ENCODE peak calls at places on chromosome 20, in seven cellular contexts. F, A, G, Z, T, C and D are unnamed samples. For H3K4me1, the result is how much of the 10 kb centered on the place peaks cover.

GRCh38 chr20:6122873-6123649 is at the start of gene FERMT1:
- DNase-seq in F (peak), A (peak), G (peak), Z (peak), T (peak), C (no peak), D (no peak)

GRCh38 chr20:63379296-63379695 is 18.1 kb upstream of the CHRNA4 start:
- DNase-seq in F (no peak), A (no peak), G (no peak), Z (no peak), T (no peak), C (no peak), D (no peak)

GRCh38 chr20:12175538-12175937 is 257.8 kb downstream of the BTBD3 start:
- DNase-seq in F (no peak), A (no peak), G (no peak), Z (no peak), T (no peak), C (no peak), D (no peak)

GRCh38 chr20:36273414-36274247 is 32.5 kb upstream of the DLGAP4 start:
- DNase-seq in F (peak), A (no peak), G (no peak), Z (no peak), T (peak), C (no peak), D (no peak)

GRCh38 chr20:10921491-10922010 is 247.8 kb upstream of the JAG1 start:
- DNase-seq in F (no peak), A (no peak), G (no peak), Z (no peak), T (no peak), C (no peak), D (no peak)

GRCh38 chr20:37504404-37505096 is 16.5 kb upstream of the NNAT start:
- DNase-seq in F (no peak), A (no peak), G (no peak), Z (no peak), T (no peak), C (no peak), D (no peak)

GRCh38 chr20:4961746-4962145 is 39.6 kb downstream of the SLC23A2 start:
- DNase-seq in F (no peak), A (no peak), G (peak), Z (no peak), T (no peak), C (no peak), D (no peak)

GRCh38 chr20:64188682-64189529 is 24.7 kb downstream of the MYT1 start:
- DNase-seq in F (peak), A (no peak), G (no peak), Z (no peak), T (peak), C (no peak), D (no peak)

GRCh38 chr20:5981139-5981538 is 30.7 kb downstream of the MCM8 start:
- DNase-seq in F (no peak), A (no peak), G (no peak), Z (no peak), T (no peak), C (no peak), D (no peak)

GRCh38 chr20:3712279-3712873 is at the start of gene SIGLEC1:
- DNase-seq in F (peak), A (no peak), G (peak), Z (no peak), T (no peak), C (peak), D (peak)

GRCh38 chr20:19265646-19266374 is 53.4 kb downstream of the SLC24A3 start:
- DNase-seq in F (no peak), A (no peak), G (no peak), Z (no peak), T (no peak), C (no peak), D (no peak)

GRCh38 chr20:53782612-53783246 is 189.1 kb upstream of the ZNF217 start:
- DNase-seq in F (no peak), A (no peak), G (no peak), Z (no peak), T (no peak), C (no peak), D (no peak)

GRCh38 chr20:46157625-46158024 is 39.5 kb downstream of the CD40 start:
- DNase-seq in F (no peak), A (no peak), G (no peak), Z (no peak), T (no peak), C (no peak), D (no peak)

GRCh38 chr20:11564491-11564890 is 353.2 kb upstream of the BTBD3 start:
- DNase-seq in F (no peak), A (no peak), G (no peak), Z (no peak), T (no peak), C (no peak), D (no peak)

GRCh38 chr20:39691151-39691862 is 729.2 kb downstream of the DHX35 start:
- DNase-seq in F (no peak), A (no peak), G (no peak), Z (no peak), T (no peak), C (no peak), D (no peak)

GRCh38 chr20:5073154-5074049 is 46.4 kb downstream of the PCNA start:
- DNase-seq in F (peak), A (peak), G (peak), Z (peak), T (peak), C (peak), D (peak)

GRCh38 chr20:59933296-59933848 is at the start of gene SYCP2:
- DNase-seq in F (peak), A (peak), G (peak), Z (peak), T (no peak), C (no peak), D (peak)

GRCh38 chr20:34461779-34462087 is 54.5 kb upstream of the DYNLRB1 start:
- DNase-seq in F (no peak), A (no peak), G (no peak), Z (no peak), T (no peak), C (no peak), D (no peak)

GRCh38 chr20:11170565-11170964 is 496.8 kb upstream of the JAG1 start:
- DNase-seq in F (no peak), A (no peak), G (no peak), Z (no peak), T (no peak), C (no peak), D (no peak)

GRCh38 chr20:49132995-49133451 is 55.1 kb downstream of the STAU1 start:
- DNase-seq in F (peak), A (no peak), G (peak), Z (no peak), T (peak), C (no peak), D (no peak)

GRCh38 chr20:45873409-45874116 is 7.5 kb upstream of the ZSWIM1 start:
- DNase-seq in F (no peak), A (no peak), G (no peak), Z (no peak), T (no peak), C (no peak), D (no peak)

GRCh38 chr20:59481082-59482018 is 123.0 kb upstream of the PHACTR3 start:
- DNase-seq in F (no peak), A (no peak), G (no peak), Z (no peak), T (no peak), C (no peak), D (peak)

GRCh38 chr20:33681728-33682353 is 4.3 kb downstream of the E2F1 start:
- DNase-seq in F (no peak), A (no peak), G (no peak), Z (no peak), T (no peak), C (no peak), D (no peak)

GRCh38 chr20:13910492-13910891 is 79.9 kb downstream of the SEL1L2 start:
- DNase-seq in F (no peak), A (no peak), G (no peak), Z (no peak), T (no peak), C (no peak), D (no peak)

GRCh38 chr20:3318226-3318884 is 79.4 kb upstream of the SLC4A11 start:
- DNase-seq in F (no peak), A (no peak), G (no peak), Z (no peak), T (no peak), C (no peak), D (no peak)

GRCh38 chr20:34683667-34684066 is 6.8 kb upstream of the PIGU start:
- DNase-seq in F (no peak), A (no peak), G (no peak), Z (no peak), T (no peak), C (no peak), D (no peak)

GRCh38 chr20:55160996-55161395 is 685.6 kb downstream of the DOK5 start:
- DNase-seq in F (no peak), A (no peak), G (no peak), Z (no peak), T (no peak), C (no peak), D (no peak)

GRCh38 chr20:37492096-37492625 is 28.9 kb upstream of the NNAT start:
- DNase-seq in F (no peak), A (no peak), G (no peak), Z (no peak), T (no peak), C (no peak), D (no peak)

GRCh38 chr20:25274481-25274880 is 26.6 kb downstream of the PYGB start:
- DNase-seq in F (no peak), A (peak), G (peak), Z (peak), T (no peak), C (peak), D (peak)

GRCh38 chr20:47568019-47568418 is 66.3 kb downstream of the NCOA3 start:
- DNase-seq in F (peak), A (no peak), G (peak), Z (no peak), T (no peak), C (no peak), D (no peak)

GRCh38 chr20:6665161-6665560 is 102.3 kb upstream of the BMP2 start:
- DNase-seq in F (no peak), A (no peak), G (no peak), Z (no peak), T (no peak), C (no peak), D (no peak)

GRCh38 chr20:57964011-57964862 is 254.4 kb upstream of the PMEPA1 start:
- DNase-seq in F (no peak), A (no peak), G (peak), Z (no peak), T (no peak), C (no peak), D (no peak)

GRCh38 chr20:11676618-11677289 is 240.9 kb upstream of the BTBD3 start:
- DNase-seq in F (peak), A (peak), G (peak), Z (no peak), T (peak), C (no peak), D (no peak)

GRCh38 chr20:35327074-35327976 is 35.1 kb upstream of the FAM83C start:
- DNase-seq in F (no peak), A (peak), G (no peak), Z (no peak), T (no peak), C (no peak), D (no peak)

DNA sequence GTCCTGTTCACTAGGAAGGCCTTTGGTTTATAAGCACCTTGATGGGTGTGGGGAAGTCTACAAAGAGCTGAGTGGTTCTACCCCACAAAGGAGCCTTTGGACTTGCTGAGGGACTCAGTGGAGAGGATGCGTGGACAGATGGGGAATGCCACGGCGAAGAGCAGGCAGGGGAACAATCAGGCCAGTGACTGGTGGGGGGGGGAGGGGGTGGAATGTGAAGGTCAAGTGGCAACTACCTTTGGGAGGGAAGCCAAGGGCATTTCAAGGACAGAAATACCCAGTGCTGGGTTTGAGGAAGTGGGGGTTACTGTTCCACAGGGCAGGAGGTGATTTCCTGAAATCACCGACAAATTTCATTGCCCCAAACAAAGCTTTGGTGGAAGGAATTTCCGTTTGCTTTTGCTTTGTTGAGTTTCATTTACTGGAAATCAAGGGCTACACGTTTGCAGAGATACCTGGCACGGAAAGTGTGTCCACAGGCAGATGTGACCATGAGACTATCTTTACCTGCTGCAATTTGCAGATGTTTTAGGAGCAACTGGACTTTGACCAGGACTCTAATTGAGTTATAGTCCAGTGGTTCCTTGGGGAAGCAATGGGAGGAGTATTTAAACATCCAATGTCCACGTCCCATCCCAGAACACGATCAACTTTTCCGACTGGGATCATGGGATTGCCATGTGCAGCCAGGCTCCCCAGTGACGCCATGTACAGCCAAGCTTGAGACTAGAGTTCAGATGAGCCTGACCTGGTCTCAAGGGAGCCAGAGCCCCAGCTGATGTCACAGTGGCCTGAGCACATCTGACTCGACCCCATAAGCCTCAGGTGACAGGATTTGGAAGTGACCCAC is 8.0 kb downstream of the CST3 start:
- DNase-seq in F (no peak), A (no peak), G (no peak), Z (no peak), T (no peak), C (no peak), D (no peak)
- TF ChIP-seq POLR2A in F (no peak), A (no peak), G (no peak), Z (no peak), T (no peak), C (no peak), D (no peak)

GRCh38 chr20:21111416-21111815 is 5.3 kb upstream of the LINC00237 start:
- DNase-seq in F (no peak), A (no peak), G (no peak), Z (no peak), T (no peak), C (no peak), D (no peak)
- H3K4me1 ChIP-seq in F (under half), A (under half), G (under half), Z (under half), T (under half), C (under half), D (under half)

GRCh38 chr20:23350855-23351838 is 556 bp downstream of the NXT1 start:
- DNase-seq in F (peak), A (peak), G (peak), Z (no peak), T (peak), C (peak), D (peak)
- H3K27ac ChIP-seq in F (peak), A (peak), G (peak), Z (peak), T (peak), C (peak), D (peak)

GRCh38 chr20:44210422-44211176 is at the start of gene OSER1:
- DNase-seq in F (peak), A (peak), G (peak), Z (peak), T (peak), C (peak), D (peak)
- TF ChIP-seq POLR2A in F (peak), A (peak), G (peak), Z (peak), T (peak), C (peak), D (peak)

GRCh38 chr20:9281770-9282169 is 212.9 kb downstream of the PLCB4 start:
- DNase-seq in F (no peak), A (no peak), G (no peak), Z (no peak), T (no peak), C (no peak), D (no peak)
- H3K4me1 ChIP-seq in F (under half), A (under half), G (half or more), Z (under half), T (under half), C (under half), D (under half)

DNA sequence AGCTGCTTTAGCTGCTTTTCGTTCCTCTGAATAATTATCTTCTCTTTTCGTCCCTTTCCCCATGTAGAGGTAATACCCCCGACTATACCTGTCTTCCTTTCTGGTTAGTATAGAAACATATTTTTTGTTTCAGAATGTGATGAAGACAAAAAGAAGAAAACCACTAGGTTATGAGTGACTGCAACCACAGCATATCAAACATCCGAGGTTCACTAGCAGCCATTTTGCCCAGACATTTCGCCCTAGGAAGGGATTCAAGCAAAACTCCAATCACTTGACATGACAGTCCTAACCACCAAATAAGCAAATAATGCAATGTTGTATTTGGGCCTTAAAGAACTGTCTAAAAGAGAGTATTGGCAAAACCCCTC is 9.4 kb downstream of the SNX5 start:
- DNase-seq in F (no peak), A (no peak), G (no peak), Z (no peak), T (no peak), C (no peak), D (no peak)
- H3K27ac ChIP-seq in F (peak), A (peak), G (peak), Z (peak), T (no peak), C (peak), D (peak)

GRCh38 chr20:41619360-41620115 is 1.4 kb upstream of the CHD6 start:
- DNase-seq in F (peak), A (no peak), G (no peak), Z (no peak), T (no peak), C (no peak), D (no peak)

GRCh38 chr20:41618807-41619294 is 674 bp upstream of the CHD6 start:
- DNase-seq in F (no peak), A (no peak), G (no peak), Z (no peak), T (no peak), C (no peak), D (no peak)

GRCh38 chr20:41617059-41617921 is 887 bp downstream of the CHD6 start:
- DNase-seq in F (peak), A (peak), G (peak), Z (peak), T (no peak), C (peak), D (peak)

GRCh38 chr20:41616228-41616627 is 1.9 kb downstream of the CHD6 start:
- DNase-seq in F (no peak), A (no peak), G (no peak), Z (no peak), T (no peak), C (no peak), D (no peak)

GRCh38 chr20:41617931-41618806 is at the start of gene CHD6:
- DNase-seq in F (peak), A (peak), G (peak), Z (peak), T (peak), C (peak), D (peak)
- TF ChIP-seq POLR2A in F (no peak), A (no peak), G (no peak), Z (peak), T (no peak), C (peak), D (no peak)

GRCh38 chr20:62367136-62367482 is at the start of gene LAMA5:
- DNase-seq in F (peak), A (no peak), G (peak), Z (no peak), T (no peak), C (no peak), D (no peak)
- H3K4me1 ChIP-seq in F (half or more), A (under half), G (half or more), Z (under half), T (half or more), C (half or more), D (half or more)

GRCh38 chr20:51221791-51222408 is 199.0 kb upstream of the KCNG1 start:
- DNase-seq in F (no peak), A (no peak), G (no peak), Z (no peak), T (peak), C (no peak), D (no peak)

GRCh38 chr20:51220293-51220706 is 197.4 kb upstream of the KCNG1 start:
- DNase-seq in F (peak), A (peak), G (no peak), Z (peak), T (no peak), C (no peak), D (peak)

GRCh38 chr20:51221103-51221502 is 198.2 kb upstream of the KCNG1 start:
- DNase-seq in F (no peak), A (no peak), G (no peak), Z (no peak), T (no peak), C (no peak), D (no peak)

GRCh38 chr20:51219544-51219943 is 196.6 kb upstream of the KCNG1 start:
- DNase-seq in F (no peak), A (no peak), G (no peak), Z (no peak), T (no peak), C (no peak), D (no peak)

GRCh38 chr20:51223163-51223562 is 200.3 kb upstream of the KCNG1 start:
- DNase-seq in F (no peak), A (no peak), G (no peak), Z (no peak), T (no peak), C (no peak), D (no peak)
- H3K27ac ChIP-seq in F (no peak), A (no peak), G (no peak), Z (no peak), T (no peak), C (no peak), D (no peak)